ENCODE peak calls at places on chromosomes 6 and 20, in six cellular contexts. R, G, X, C, I and V are unnamed samples.
A peak's percentile ranks its signal among the peaks of the same experiment; 100 is the strongest.

GRCh38 chr20:18715564-18715963 is 98.0 kb upstream of the SCP2D1 start:
- DNase-seq in R (no peak), G (no peak), X (no peak), C (no peak), I (no peak), V (no peak)

GRCh38 chr6:75077694-75078093 is 128.2 kb downstream of the COL12A1 start:
- DNase-seq in R (no peak), G (no peak), X (peak; percentile 16), C (no peak), I (no peak), V (peak; percentile 61)

GRCh38 chr6:157673596-157673995 is 149.4 kb upstream of the SNX9 start:
- DNase-seq in R (no peak), G (no peak), X (no peak), C (no peak), I (no peak), V (no peak)

GRCh38 chr20:57388953-57389694 is 2.1 kb upstream of the RBM38 start:
- DNase-seq in R (peak; percentile 85), G (no peak), X (peak; percentile 61), C (peak; percentile 82), I (peak; percentile 56), V (peak; percentile 71)

GRCh38 chr6:149032599-149033405 is 284.7 kb upstream of the TAB2 start:
- DNase-seq in R (no peak), G (peak; percentile 69), X (peak; percentile 92), C (no peak), I (peak; percentile 93), V (peak; percentile 93)

GRCh38 chr6:126176266-126176665 is 163.6 kb upstream of the CENPW start:
- DNase-seq in R (no peak), G (no peak), X (peak; percentile 71), C (no peak), I (peak; percentile 68), V (no peak)

GRCh38 chr6:5025911-5026819 is 22.3 kb upstream of the RPP40 start:
- DNase-seq in R (peak; percentile 82), G (no peak), X (peak; percentile 57), C (no peak), I (peak; percentile 35), V (peak; percentile 41)

GRCh38 chr6:92460133-92460532 is 959.2 kb downstream of the EPHA7 start:
- DNase-seq in R (no peak), G (no peak), X (no peak), C (no peak), I (no peak), V (no peak)

GRCh38 chr6:80605165-80605989 is 498.9 kb downstream of the BCKDHB start:
- DNase-seq in R (no peak), G (no peak), X (peak; percentile 63), C (no peak), I (peak; percentile 73), V (peak; percentile 25)

GRCh38 chr6:95593025-95593424 is 15.7 kb downstream of the MANEA start:
- DNase-seq in R (no peak), G (no peak), X (peak; percentile 21), C (no peak), I (no peak), V (no peak)

GRCh38 chr6:105484238-105485161 is 81.6 kb upstream of the PREP start:
- DNase-seq in R (no peak), G (no peak), X (peak; percentile 59), C (peak; percentile 50), I (peak; percentile 74), V (peak; percentile 48)

GRCh38 chr6:169019727-169020491 is 233.7 kb downstream of the THBS2 start:
- DNase-seq in R (no peak), G (no peak), X (peak; percentile 21), C (no peak), I (peak; percentile 18), V (no peak)

GRCh38 chr20:50101281-50101680 is 11.7 kb downstream of the UBE2V1 start:
- DNase-seq in R (no peak), G (no peak), X (no peak), C (no peak), I (peak; percentile 39), V (no peak)
- H3K4me3 ChIP-seq in R (no peak overlapping the region), G (no peak overlapping the region), X (no peak overlapping the region), C (no peak overlapping the region), I (no peak overlapping the region), V (no peak overlapping the region)

DNA sequence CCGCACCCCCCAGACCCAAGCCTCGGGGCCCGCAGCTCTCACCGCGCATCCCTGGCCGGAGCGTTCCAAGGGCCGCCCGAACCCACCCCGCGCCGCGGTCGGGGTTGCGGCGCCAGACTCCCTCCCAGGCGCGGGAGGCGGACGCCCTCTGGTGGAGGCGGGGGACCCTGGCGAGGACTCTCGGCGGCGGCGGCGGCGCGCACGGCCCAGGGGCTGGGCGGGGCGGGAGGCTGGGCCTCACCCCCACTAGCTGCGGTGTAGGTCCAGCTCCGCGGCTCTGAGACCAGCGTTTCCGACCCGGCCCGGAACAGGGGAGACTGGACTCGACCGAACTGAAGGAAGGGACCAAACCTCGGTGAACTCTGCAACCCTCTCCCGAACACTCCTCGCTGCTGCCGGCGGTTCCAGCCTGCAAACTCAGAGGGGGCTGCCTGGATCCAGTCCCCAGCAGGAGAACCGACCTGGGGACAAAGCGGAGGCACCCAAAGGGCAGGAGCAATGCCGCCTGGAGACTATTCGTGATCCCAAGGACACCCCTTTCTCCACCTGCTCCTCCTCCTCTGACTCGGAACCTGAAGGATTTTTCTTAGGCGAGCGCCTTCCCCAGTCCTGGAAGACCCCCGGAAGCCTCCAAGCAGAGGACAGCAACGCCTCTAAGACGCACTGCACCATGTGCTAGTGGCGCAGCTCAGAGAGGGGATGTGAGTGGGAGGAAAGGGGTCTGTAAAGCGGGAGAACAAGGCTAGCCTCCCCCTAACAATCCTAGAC is 859 bp upstream of the TOMM6 start:
- DNase-seq in R (peak; percentile 89), G (no peak), X (peak; percentile 73), C (peak; percentile 89), I (peak; percentile 80), V (peak; percentile 73)
- TF ChIP-seq CTCF in R (peak; percentile 89), G (peak; percentile 85), X (peak; percentile 23), C (peak; percentile 75), I (no peak), V (peak; percentile 41)

DNA sequence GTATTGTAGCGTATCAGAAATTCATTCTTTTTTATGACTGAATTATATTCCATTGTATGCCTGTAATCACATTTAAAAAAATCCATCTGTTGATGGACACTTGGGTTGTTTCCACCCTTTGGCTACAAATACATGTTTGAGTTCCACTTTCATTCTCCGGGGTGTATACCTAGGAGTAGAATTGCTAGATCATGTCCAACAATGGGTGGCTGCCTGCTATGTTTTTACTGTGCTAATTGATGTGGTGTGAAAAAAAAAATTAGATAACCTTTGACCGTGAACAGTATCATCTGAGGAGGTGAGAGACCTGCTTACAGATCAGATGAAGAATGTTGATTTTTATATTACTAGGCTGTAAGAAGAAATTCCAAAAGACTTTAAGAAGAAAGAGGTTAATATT is 37.1 kb downstream of the TOP1 start:
- DNase-seq in R (no peak), G (no peak), X (no peak), C (no peak), I (no peak), V (no peak)
- H3K4me3 ChIP-seq in R (no peak overlapping the region), G (no peak overlapping the region), X (no peak overlapping the region), C (no peak overlapping the region), I (no peak overlapping the region), V (no peak overlapping the region)

GRCh38 chr6:39812853-39813533 is 20.8 kb downstream of the DAAM2 start:
- DNase-seq in R (no peak), G (peak; percentile 70), X (peak; percentile 83), C (peak; percentile 92), I (peak; percentile 51), V (peak; percentile 99)
- TF ChIP-seq CTCF in R (no peak), G (peak; percentile 48), X (peak; percentile 14), C (peak; percentile 79), I (peak; percentile 13), V (peak; percentile 61)

DNA sequence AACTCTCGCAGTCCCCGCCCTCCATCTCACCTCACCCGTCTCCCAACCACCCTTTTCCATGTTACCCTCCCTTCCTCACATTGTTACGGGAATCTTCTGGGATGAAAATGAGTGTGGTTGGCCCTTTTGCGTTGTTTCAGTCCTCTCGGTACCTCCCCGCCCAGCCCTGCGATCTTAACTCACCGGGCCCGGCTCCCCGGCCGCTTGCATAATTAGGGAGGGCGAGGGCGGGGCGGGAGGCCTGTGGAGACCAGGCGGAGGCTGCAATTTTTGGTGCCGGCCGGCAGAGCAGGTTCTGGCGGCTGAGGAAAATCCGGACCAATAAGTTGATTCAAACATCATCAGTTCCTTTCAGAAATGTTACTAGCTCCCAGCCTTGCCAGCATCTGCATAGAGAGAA is 25.2 kb downstream of the TFAP2B start:
- DNase-seq in R (no peak), G (no peak), X (no peak), C (no peak), I (no peak), V (no peak)
- H3K4me3 ChIP-seq in R (no peak overlapping the region), G (no peak overlapping the region), X (no peak overlapping the region), C (no peak overlapping the region), I (no peak overlapping the region), V (no peak overlapping the region)

DNA sequence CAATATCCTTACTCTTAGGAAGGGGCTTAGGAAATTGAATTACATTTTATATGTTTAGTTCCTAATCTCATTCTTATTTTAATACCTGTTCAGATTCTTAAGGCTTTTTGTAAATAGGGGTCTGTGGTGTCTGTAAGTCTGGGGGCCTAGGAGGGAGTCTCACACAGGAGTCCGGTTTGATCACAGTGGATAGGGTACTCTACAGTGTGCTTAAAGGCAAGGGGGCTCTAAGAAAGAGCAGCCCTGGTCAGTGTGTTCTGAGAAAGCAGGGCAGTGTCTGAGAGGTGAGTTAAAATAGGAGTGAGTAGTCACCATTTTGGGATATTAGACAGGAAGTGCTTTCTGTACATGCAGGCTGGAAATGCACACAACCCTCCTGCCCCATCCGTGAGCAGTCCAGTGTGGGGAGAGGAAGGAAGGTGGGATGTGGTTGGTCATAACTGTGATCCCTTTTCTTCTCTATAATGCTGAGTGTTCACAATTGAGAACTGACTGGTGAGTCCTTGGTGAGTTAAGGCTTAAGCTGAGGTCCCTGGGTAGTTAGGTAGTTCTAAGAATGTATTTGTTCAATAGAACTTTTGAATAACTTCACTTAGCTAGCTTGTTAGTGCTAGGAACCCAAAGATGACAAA is 50.0 kb downstream of the CDKAL1 start:
- DNase-seq in R (no peak), G (no peak), X (no peak), C (no peak), I (no peak), V (no peak)
- TF ChIP-seq CTCF in R (no peak), G (no peak), X (no peak), C (no peak), I (no peak), V (no peak)

DNA sequence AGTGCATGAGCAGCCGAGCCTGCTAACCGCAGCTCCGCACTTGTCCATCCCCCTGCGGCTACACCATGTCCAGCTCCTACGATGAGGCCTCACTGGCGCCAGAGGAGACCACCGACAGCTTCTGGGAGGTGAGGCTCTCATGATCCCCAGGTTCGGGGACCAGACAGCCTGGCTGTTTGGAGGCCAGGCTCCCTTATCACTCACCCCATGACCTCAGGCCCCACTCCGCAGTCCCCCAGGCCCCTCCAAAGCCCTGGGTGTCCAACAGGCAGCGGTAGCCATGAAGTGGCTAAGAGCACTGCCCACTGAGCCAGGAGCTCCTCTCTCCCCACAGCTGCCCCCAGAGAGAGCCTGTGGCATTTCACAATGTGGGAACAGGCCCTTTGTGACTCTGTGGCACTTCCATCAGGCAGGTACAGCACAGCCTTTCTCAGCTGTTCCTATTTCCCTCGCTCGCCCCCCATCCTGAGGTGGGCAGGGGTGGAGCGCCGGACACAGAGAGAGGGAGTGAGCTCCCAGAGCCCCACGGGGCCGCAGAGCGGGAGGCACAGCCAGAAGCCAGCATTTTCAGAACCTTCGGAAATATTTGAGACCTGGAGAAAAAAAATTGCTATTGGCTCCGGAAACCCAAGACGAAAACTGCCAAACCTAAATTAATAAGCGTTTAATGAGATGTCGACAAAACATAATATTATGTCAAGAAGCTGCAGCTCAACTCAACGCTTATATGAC is 29.7 kb downstream of the SPDEF start:
- DNase-seq in R (no peak), G (no peak), X (no peak), C (no peak), I (no peak), V (no peak)
- H3K4me3 ChIP-seq in R (peak overlapping the region; percentile 58), G (no peak overlapping the region), X (peak overlapping the region; percentile 19), C (peak overlapping the region; percentile 16), I (no peak overlapping the region), V (no peak overlapping the region)

GRCh38 chr6:144087789-144088426 is 7.5 kb downstream of the SF3B5 start:
- DNase-seq in R (no peak), G (no peak), X (no peak), C (no peak), I (no peak), V (no peak)
- TF ChIP-seq CTCF in R (no peak), G (no peak), X (no peak), C (no peak), I (no peak), V (no peak)